ENCODE peak calls at places on chromosomes 7 and 10, in seven cellular contexts. H is lower lobe of right lung, S is brain microvascular endothelial cell, W is HAP-1, E is M059J, N is skeletal muscle cell, D is mucosa of descending colon. C is an unnamed sample.

GRCh38 chr10:32073676-32074075 is 17.5 kb upstream of the KIF5B start:
- DNase-seq in H (no peak), S (no peak), W (no peak), E (no peak), N (no peak), D (no peak), C (no peak)

GRCh38 chr7:46386428-46387399 is 465.6 kb upstream of the IGFBP3 start:
- DNase-seq in H (no peak), S (peak; percentile 79), W (no peak), E (peak; percentile 57), N (peak; percentile 56), D (no peak), C (no peak)

GRCh38 chr7:87380905-87381304 is 35.4 kb downstream of the CROT start:
- DNase-seq in H (no peak), S (no peak), W (no peak), E (no peak), N (no peak), D (no peak), C (no peak)

GRCh38 chr7:6706666-6707407 is at the start of gene ZNF12:
- DNase-seq in H (peak; percentile 99), S (peak; percentile 91), W (peak; percentile 91), E (peak; percentile 94), N (peak; percentile 80), D (peak; percentile 97), C (peak; percentile 93)

GRCh38 chr10:110141747-110142625 is 65.4 kb upstream of the MXI1 start:
- DNase-seq in H (peak; percentile 63), S (no peak), W (no peak), E (no peak), N (no peak), D (no peak), C (no peak)

GRCh38 chr10:1519391-1519790 is 217.9 kb downstream of the ADARB2 start:
- DNase-seq in H (no peak), S (no peak), W (no peak), E (no peak), N (no peak), D (no peak), C (no peak)

GRCh38 chr7:45179666-45180065 is 22.1 kb downstream of the RAMP3 start:
- DNase-seq in H (peak; percentile 5), S (no peak), W (no peak), E (no peak), N (no peak), D (no peak), C (no peak)

GRCh38 chr10:46516660-46517416 is 39.6 kb downstream of the GPRIN2 start:
- DNase-seq in H (peak; percentile 43), S (peak; percentile 83), W (no peak), E (peak; percentile 86), N (peak; percentile 92), D (no peak), C (no peak)

GRCh38 chr10:117163061-117163953 is 25.2 kb upstream of the VAX1 start:
- DNase-seq in H (no peak), S (no peak), W (peak; percentile 47), E (no peak), N (no peak), D (no peak), C (no peak)

C was measured in C1 segment of cervical spinal cord.